ENCODE peak calls at places on chromosomes 1 and 21, in four cellular contexts. L, W, A and P are unnamed samples.

GRCh38 chr1:11782127-11782708 is 20.2 kb downstream of the C1orf167 start:
- DNase-seq in L (no peak), W (no peak), A (no peak), P (no peak)

GRCh38 chr21:46024983-46025860 is 43.7 kb downstream of the COL6A1 start:
- DNase-seq in L (no peak), W (no peak), A (no peak), P (peak; percentile 38)

GRCh38 chr21:34185051-34185750 is 111.8 kb downstream of the MRPS6 start:
- DNase-seq in L (no peak), W (no peak), A (no peak), P (no peak)

GRCh38 chr21:26388731-26389231 is 184.3 kb downstream of the CYYR1 start:
- DNase-seq in L (peak; percentile 80), W (no peak), A (no peak), P (peak; percentile 81)

GRCh38 chr1:221740941-221741363 is 937 bp downstream of the DUSP10 start:
- DNase-seq in L (no peak), W (no peak), A (no peak), P (no peak)

GRCh38 chr1:118826669-118827068 is 161.5 kb downstream of the TBX15 start:
- DNase-seq in L (no peak), W (no peak), A (no peak), P (peak; percentile 1)

GRCh38 chr1:175376194-175376593 is 183.6 kb upstream of the KIAA0040 start:
- DNase-seq in L (no peak), W (no peak), A (no peak), P (no peak)

GRCh38 chr1:22340066-22340465 is 111.6 kb upstream of the ZBTB40 start:
- DNase-seq in L (no peak), W (no peak), A (no peak), P (no peak)

GRCh38 chr1:164823486-164824279 is 264.7 kb downstream of the PBX1 start:
- DNase-seq in L (no peak), W (peak; percentile 61), A (no peak), P (no peak)